ENCODE peak calls at places on chromosomes 5 and 9, in nine cellular contexts. O is pancreas, G is A549, B is fibroblast of mammary gland, N is GM23338, Z is AG04449, E is GM12864, V is fibroblast of pulmonary artery, X is WERI-Rb-1. U is an unnamed sample.

GRCh38 chr5:141605523-141606277 is 13.1 kb downstream of the DIAPH1 start:
- DNase-seq in O (no peak), G (no peak), B (peak), N (peak), Z (no peak), E (peak), V (peak), X (no peak), U (no peak)

GRCh38 chr9:127074561-127075548 is 47.6 kb downstream of the ANGPTL2 start:
- DNase-seq in O (no peak), G (no peak), B (no peak), N (no peak), Z (no peak), E (no peak), V (no peak), X (peak), U (no peak)

GRCh38 chr9:70470050-70471015 is 55.9 kb upstream of the KLF9 start:
- DNase-seq in O (peak), G (peak), B (no peak), N (no peak), Z (no peak), E (no peak), V (peak), X (peak), U (no peak)

GRCh38 chr5:144024601-144025000 is 145.9 kb downstream of the YIPF5 start:
- DNase-seq in O (no peak), G (no peak), B (peak), N (no peak), Z (no peak), E (no peak), V (no peak), X (no peak), U (no peak)

GRCh38 chr5:10987881-10988504 is 227.0 kb upstream of the DAP start:
- DNase-seq in O (peak), G (peak), B (peak), N (peak), Z (no peak), E (peak), V (peak), X (peak), U (no peak)

GRCh38 chr5:23446436-23446835 is 61.0 kb upstream of the PRDM9 start:
- DNase-seq in O (no peak), G (no peak), B (peak), N (no peak), Z (no peak), E (no peak), V (peak), X (no peak), U (no peak)

GRCh38 chr9:224540-225520 is 10.2 kb downstream of the DOCK8 start:
- DNase-seq in O (no peak), G (peak), B (no peak), N (no peak), Z (no peak), E (no peak), V (peak), X (peak), U (no peak)

GRCh38 chr9:7027996-7028395 is 270.2 kb downstream of the KDM4C start:
- DNase-seq in O (no peak), G (no peak), B (no peak), N (no peak), Z (no peak), E (no peak), V (no peak), X (no peak), U (no peak)

GRCh38 chr5:72848474-72849428 is 32.3 kb downstream of the TNPO1 start:
- DNase-seq in O (peak), G (peak), B (no peak), N (peak), Z (no peak), E (peak), V (peak), X (peak), U (no peak)

GRCh38 chr5:67021031-67021430 is 175.6 kb downstream of the CD180 start:
- DNase-seq in O (no peak), G (no peak), B (no peak), N (no peak), Z (no peak), E (no peak), V (no peak), X (no peak), U (no peak)

GRCh38 chr9:99211746-99212145 is 10.0 kb downstream of the ALG2 start:
- DNase-seq in O (no peak), G (no peak), B (no peak), N (peak), Z (no peak), E (no peak), V (no peak), X (no peak), U (no peak)

GRCh38 chr5:140116716-140117115 is 2.8 kb downstream of the PURA start:
- DNase-seq in O (no peak), G (peak), B (no peak), N (peak), Z (no peak), E (no peak), V (no peak), X (no peak), U (no peak)

GRCh38 chr5:76504901-76505564 is 101.9 kb downstream of the IQGAP2 start:
- DNase-seq in O (no peak), G (no peak), B (no peak), N (no peak), Z (no peak), E (no peak), V (no peak), X (peak), U (no peak)

GRCh38 chr9:105425817-105426433 is 21.9 kb upstream of the FSD1L start:
- DNase-seq in O (no peak), G (peak), B (peak), N (peak), Z (no peak), E (no peak), V (peak), X (no peak), U (no peak)

GRCh38 chr9:18330736-18331335 is 143.1 kb upstream of the ADAMTSL1 start:
- DNase-seq in O (no peak), G (no peak), B (no peak), N (no peak), Z (no peak), E (no peak), V (peak), X (no peak), U (no peak)

GRCh38 chr5:17221843-17222614 is 4.6 kb downstream of the BASP1 start:
- DNase-seq in O (no peak), G (no peak), B (peak), N (no peak), Z (no peak), E (no peak), V (peak), X (no peak), U (no peak)

GRCh38 chr9:708556-709432 is 132.7 kb upstream of the DMRT1 start:
- DNase-seq in O (no peak), G (no peak), B (no peak), N (no peak), Z (no peak), E (no peak), V (no peak), X (no peak), U (no peak)

GRCh38 chr5:154444559-154445421 is 1.0 kb upstream of the SAP30L start:
- DNase-seq in O (peak), G (peak), B (no peak), N (peak), Z (no peak), E (no peak), V (no peak), X (peak), U (no peak)

GRCh38 chr5:60959156-60959555 is 14.2 kb downstream of the NDUFAF2 start:
- DNase-seq in O (no peak), G (peak), B (peak), N (no peak), Z (no peak), E (no peak), V (peak), X (no peak), U (no peak)

GRCh38 chr9:89603629-89604462 is 966 bp upstream of the GADD45G start:
- DNase-seq in O (peak), G (peak), B (no peak), N (peak), Z (no peak), E (no peak), V (peak), X (peak), U (no peak)

GRCh38 chr5:127041571-127041970 is 11.2 kb upstream of the MARCHF3 start:
- DNase-seq in O (no peak), G (no peak), B (peak), N (no peak), Z (no peak), E (no peak), V (peak), X (no peak), U (no peak)

GRCh38 chr5:159765760-159766517 is 150.3 kb upstream of the ADRA1B start:
- DNase-seq in O (no peak), G (no peak), B (no peak), N (no peak), Z (no peak), E (no peak), V (no peak), X (no peak), U (no peak)

GRCh38 chr5:14228219-14228618 is 85.1 kb downstream of the TRIO start:
- DNase-seq in O (no peak), G (no peak), B (no peak), N (no peak), Z (no peak), E (no peak), V (no peak), X (no peak), U (no peak)

GRCh38 chr9:401223-401622 is 186.6 kb downstream of the DOCK8 start:
- DNase-seq in O (no peak), G (no peak), B (no peak), N (no peak), Z (no peak), E (no peak), V (no peak), X (peak), U (no peak)

GRCh38 chr9:116741106-116741740 is 54.1 kb downstream of the TRIM32 start:
- DNase-seq in O (no peak), G (no peak), B (no peak), N (peak), Z (no peak), E (no peak), V (no peak), X (no peak), U (no peak)

GRCh38 chr9:32565967-32566366 is 7.0 kb downstream of the NDUFB6 start:
- DNase-seq in O (no peak), G (no peak), B (no peak), N (no peak), Z (no peak), E (no peak), V (no peak), X (no peak), U (no peak)

GRCh38 chr5:77806213-77806843 is 30.2 kb upstream of the TBCA start:
- DNase-seq in O (no peak), G (no peak), B (no peak), N (no peak), Z (no peak), E (no peak), V (peak), X (no peak), U (no peak)

GRCh38 chr5:153480401-153480800 is 10.1 kb upstream of the GRIA1 start:
- DNase-seq in O (no peak), G (no peak), B (peak), N (no peak), Z (no peak), E (no peak), V (peak), X (no peak), U (no peak)

GRCh38 chr5:158162026-158162425 is 303.1 kb upstream of the CLINT1 start:
- DNase-seq in O (no peak), G (no peak), B (no peak), N (no peak), Z (no peak), E (no peak), V (no peak), X (no peak), U (no peak)

GRCh38 chr5:171433352-171433698 is 13.9 kb downstream of the FGF18 start:
- DNase-seq in O (no peak), G (no peak), B (no peak), N (no peak), Z (no peak), E (no peak), V (no peak), X (no peak), U (no peak)

GRCh38 chr5:67989457-67989856 is 226.1 kb upstream of the PIK3R1 start:
- DNase-seq in O (no peak), G (no peak), B (peak), N (peak), Z (no peak), E (no peak), V (peak), X (no peak), U (peak)

GRCh38 chr9:137466041-137466799 is 7.1 kb upstream of the NSMF start:
- DNase-seq in O (no peak), G (no peak), B (no peak), N (no peak), Z (no peak), E (no peak), V (no peak), X (no peak), U (no peak)

GRCh38 chr9:127876764-127877562 is 512 bp downstream of the AK1 start:
- DNase-seq in O (no peak), G (no peak), B (no peak), N (no peak), Z (no peak), E (no peak), V (peak), X (no peak), U (no peak)

GRCh38 chr5:41736641-41737040 is 133.6 kb downstream of the OXCT1 start:
- DNase-seq in O (no peak), G (no peak), B (peak), N (no peak), Z (peak), E (no peak), V (peak), X (no peak), U (no peak)

GRCh38 chr9:36985769-36986547 is 48.1 kb downstream of the PAX5 start:
- DNase-seq in O (no peak), G (no peak), B (no peak), N (peak), Z (no peak), E (no peak), V (no peak), X (no peak), U (no peak)

GRCh38 chr5:35960328-35960727 is 21.9 kb upstream of the CAPSL start:
- DNase-seq in O (no peak), G (no peak), B (no peak), N (no peak), Z (no peak), E (no peak), V (no peak), X (no peak), U (no peak)

GRCh38 chr5:115531787-115532367 is 12.7 kb downstream of the FEM1C start:
- DNase-seq in O (no peak), G (no peak), B (no peak), N (no peak), Z (no peak), E (no peak), V (no peak), X (no peak), U (no peak)

GRCh38 chr9:134495881-134496412 is 145.7 kb upstream of the COL5A1 start:
- DNase-seq in O (no peak), G (no peak), B (no peak), N (no peak), Z (no peak), E (no peak), V (no peak), X (no peak), U (no peak)

GRCh38 chr5:81014348-81014747 is 54.2 kb downstream of the RASGRF2 start:
- DNase-seq in O (no peak), G (no peak), B (peak), N (no peak), Z (no peak), E (no peak), V (no peak), X (no peak), U (no peak)

GRCh38 chr9:130219661-130220081 is 45.9 kb upstream of the HMCN2 start:
- DNase-seq in O (no peak), G (no peak), B (no peak), N (no peak), Z (no peak), E (no peak), V (no peak), X (peak), U (no peak)

GRCh38 chr9:130225071-130225470 is 40.5 kb upstream of the HMCN2 start:
- DNase-seq in O (no peak), G (no peak), B (no peak), N (no peak), Z (no peak), E (no peak), V (no peak), X (peak), U (no peak)

GRCh38 chr9:130217838-130218237 is 45.6 kb downstream of the NCS1 start:
- DNase-seq in O (no peak), G (no peak), B (no peak), N (no peak), Z (no peak), E (no peak), V (no peak), X (no peak), U (no peak)

GRCh38 chr9:130222833-130223232 is 42.7 kb upstream of the HMCN2 start:
- DNase-seq in O (no peak), G (no peak), B (no peak), N (no peak), Z (no peak), E (no peak), V (no peak), X (no peak), U (no peak)

DNA sequence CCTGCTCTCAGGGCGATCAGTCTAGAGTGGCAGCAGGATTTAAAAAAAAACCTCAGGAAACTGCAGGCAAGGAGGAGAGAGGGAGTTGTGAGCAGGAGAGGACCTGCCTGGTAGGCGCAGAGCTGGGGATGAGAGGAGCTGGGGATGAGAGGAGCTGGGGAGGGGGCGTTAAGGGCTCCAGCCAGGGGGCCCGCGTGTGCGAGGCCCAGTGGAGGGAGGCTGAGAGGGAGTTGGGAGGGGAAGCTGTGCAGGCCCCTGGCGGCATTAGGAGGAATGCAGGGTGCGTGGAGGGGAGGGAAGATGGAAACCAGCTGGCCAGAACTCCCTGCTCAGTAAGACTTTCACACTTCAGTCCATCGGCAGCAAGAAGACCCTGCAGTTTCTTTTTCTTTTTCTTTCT is 45.2 kb upstream of the HMCN2 start:
- DNase-seq in O (no peak), G (no peak), B (no peak), N (peak), Z (no peak), E (no peak), V (peak), X (peak), U (no peak)
- TF ChIP-seq CTCF in O (no peak), G (no peak), B (peak), N (no peak), Z (peak), E (no peak), V (peak), X (peak), U (peak)

GRCh38 chr9:23288545-23288944 is 537.5 kb downstream of the ELAVL2 start:
- DNase-seq in O (no peak), G (no peak), B (no peak), N (no peak), Z (no peak), E (no peak), V (no peak), X (no peak), U (no peak)
- H3K4me3 ChIP-seq in O (no peak), G (no peak), B (no peak), N (no peak), Z (no peak), E (no peak), V (no peak), X (no peak), U (no peak)

DNA sequence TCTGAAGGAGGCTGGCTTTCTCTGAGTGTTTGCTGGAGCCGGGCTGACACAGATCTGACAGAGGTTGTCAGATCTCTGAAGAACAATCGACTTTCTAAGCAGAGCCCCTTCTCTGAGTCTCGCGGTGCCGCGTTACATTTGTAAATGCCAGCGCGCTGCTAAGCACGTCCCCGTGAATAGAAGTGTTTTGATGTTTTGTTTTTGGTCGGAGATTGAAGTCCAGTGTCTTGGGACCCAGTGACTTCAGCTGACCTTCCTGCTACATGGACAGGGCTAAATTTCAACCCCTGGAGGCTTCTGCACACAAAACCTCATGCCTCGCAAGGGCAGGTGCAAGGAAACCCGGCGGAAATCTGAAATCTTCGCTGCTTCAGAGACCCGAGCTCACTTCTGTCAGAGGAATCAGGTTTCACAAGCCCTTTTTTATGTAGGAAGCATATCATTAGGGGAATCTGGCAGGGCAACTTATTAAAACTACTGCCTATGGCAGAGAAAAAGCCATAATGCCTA is 27.2 kb downstream of the NEUROG1 start:
- DNase-seq in O (no peak), G (no peak), B (no peak), N (peak), Z (no peak), E (no peak), V (no peak), X (no peak), U (no peak)
- TF ChIP-seq CTCF in O (no peak), G (no peak), B (no peak), N (no peak), Z (no peak), E (no peak), V (no peak), X (no peak), U (no peak)

GRCh38 chr9:21557428-21557768 is 75.3 kb upstream of the IFNE start:
- DNase-seq in O (no peak), G (no peak), B (no peak), N (no peak), Z (no peak), E (no peak), V (no peak), X (no peak), U (no peak)
- H3K4me3 ChIP-seq in O (no peak), G (peak), B (peak), N (peak), Z (peak), E (no peak), V (peak), X (no peak), U (peak)

DNA sequence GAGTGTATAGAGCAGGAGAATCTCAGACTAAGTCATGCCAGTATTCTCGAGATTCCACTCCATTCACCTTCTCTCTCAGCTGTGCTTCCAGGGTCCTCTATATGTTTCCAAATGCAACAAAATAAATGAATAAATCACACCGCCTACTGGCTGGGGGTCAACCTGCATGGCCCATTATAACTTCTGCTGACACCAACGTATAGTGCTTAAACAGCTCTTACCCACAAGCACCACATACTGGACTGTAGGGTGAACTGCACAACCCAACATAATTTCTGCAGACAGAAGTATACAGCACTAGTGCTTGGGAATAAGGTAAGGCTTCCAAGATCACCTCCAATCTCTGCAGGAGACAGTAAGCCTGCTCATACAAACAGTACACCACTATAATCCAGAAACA is 33.1 kb upstream of the HTR4 start:
- DNase-seq in O (peak), G (peak), B (peak), N (peak), Z (no peak), E (peak), V (peak), X (peak), U (no peak)
- TF ChIP-seq CTCF in O (no peak), G (no peak), B (peak), N (peak), Z (peak), E (peak), V (peak), X (peak), U (peak)

DNA sequence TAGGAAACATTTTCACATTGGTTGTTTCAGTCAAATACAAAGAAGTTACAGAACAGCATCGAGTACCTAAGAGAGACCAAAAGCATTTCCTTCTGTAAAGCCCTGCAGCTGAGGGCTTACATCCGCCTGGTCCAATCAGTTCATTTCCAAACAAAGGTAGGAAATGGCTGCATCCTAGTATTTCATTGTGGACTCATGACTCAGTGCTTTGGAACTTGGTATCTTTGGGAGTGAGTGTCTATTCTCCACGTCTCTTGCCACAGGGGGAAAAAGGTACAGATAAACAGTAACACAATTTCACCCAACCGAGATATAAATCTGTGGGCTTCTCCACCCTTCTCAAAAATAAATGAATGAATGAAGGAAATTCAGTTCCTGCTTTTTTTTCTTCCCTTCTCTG is 75.4 kb downstream of the NFIB start:
- DNase-seq in O (no peak), G (peak), B (peak), N (peak), Z (no peak), E (no peak), V (peak), X (no peak), U (no peak)
- H3K4me3 ChIP-seq in O (no peak), G (peak), B (no peak), N (no peak), Z (no peak), E (no peak), V (no peak), X (no peak), U (no peak)